ENCODE peak calls at places on chromosome 16, in nine cellular contexts. Z is AG09309; O is NCI-H146; K is NCI-H774; L is HS-5; R is Caco-2; H is activated naive CD4-positive, alpha-beta T cell treated with anti-CD3 and anti-CD28 coated beads for 36 hours; W is esophagus squamous epithelium; J is transverse colon. E is an unnamed sample.

GRCh38 chr16:15788846-15789239 is 68.0 kb downstream of the MYH11 start:
- DNase-seq in Z (no peak), O (no peak), K (no peak), L (no peak), R (no peak), H (no peak), W (no peak), J (no peak), E (no peak)

GRCh38 chr16:4081577-4082021 is 34.6 kb downstream of the ADCY9 start:
- DNase-seq in Z (no peak), O (no peak), K (no peak), L (no peak), R (no peak), H (peak; percentile 84), W (no peak), J (no peak), E (no peak)

GRCh38 chr16:23229714-23230113 is 47.2 kb downstream of the SCNN1G start:
- DNase-seq in Z (no peak), O (no peak), K (no peak), L (no peak), R (no peak), H (no peak), W (no peak), J (peak; percentile 70), E (no peak)

GRCh38 chr16:80883816-80884215 is 79.4 kb upstream of the CDYL2 start:
- DNase-seq in Z (no peak), O (no peak), K (no peak), L (no peak), R (no peak), H (no peak), W (no peak), J (no peak), E (no peak)

GRCh38 chr16:65909310-65910050 is 457.0 kb upstream of the CDH5 start:
- DNase-seq in Z (no peak), O (no peak), K (no peak), L (no peak), R (no peak), H (no peak), W (no peak), J (no peak), E (no peak)

GRCh38 chr16:1771072-1771863 is at the start of gene NME3:
- DNase-seq in Z (no peak), O (peak; percentile 70), K (no peak), L (no peak), R (no peak), H (peak; percentile 81), W (no peak), J (peak; percentile 85), E (peak; percentile 92)

GRCh38 chr16:3120435-3120834 is 8.0 kb downstream of the ZNF205 start:
- DNase-seq in Z (no peak), O (no peak), K (no peak), L (no peak), R (no peak), H (no peak), W (no peak), J (no peak), E (no peak)

GRCh38 chr16:86515420-86515779 is 5.1 kb downstream of the FOXF1 start:
- DNase-seq in Z (no peak), O (no peak), K (no peak), L (no peak), R (no peak), H (no peak), W (no peak), J (no peak), E (no peak)

GRCh38 chr16:29678691-29679267 is at the start of gene QPRT:
- DNase-seq in Z (no peak), O (peak; percentile 62), K (no peak), L (no peak), R (peak; percentile 90), H (no peak), W (no peak), J (peak; percentile 71), E (peak; percentile 77)

GRCh38 chr16:73064227-73064995 is 16.5 kb upstream of the ZFHX3 start:
- DNase-seq in Z (peak; percentile 60), O (no peak), K (no peak), L (no peak), R (no peak), H (no peak), W (no peak), J (no peak), E (no peak)

GRCh38 chr16:4266372-4266771 is 6.5 kb downstream of the TFAP4 start:
- DNase-seq in Z (no peak), O (no peak), K (no peak), L (no peak), R (peak; percentile 32), H (no peak), W (no peak), J (no peak), E (no peak)

GRCh38 chr16:58195771-58196170 is 2.1 kb downstream of the CSNK2A2 start:
- DNase-seq in Z (no peak), O (no peak), K (no peak), L (no peak), R (no peak), H (no peak), W (no peak), J (no peak), E (no peak)